ENCODE peak calls at places on chromosomes 13 and 19, in nine cellular contexts. I is CD8-positive, alpha-beta memory T cell; D is type B pancreatic cell; A is GDM1; L is HTR-8/SVneo; R is HCEC 1CT; B is NCI-H69; C is CD8-positive, alpha-beta T cell; J is choroid plexus epithelial cell. N is an unnamed sample.

GRCh38 chr19:18046066-18046718 is 38.2 kb downstream of the ARRDC2 start:
- DNase-seq in I (no peak), D (no peak), A (no peak), L (peak), R (peak), B (peak), C (no peak), J (peak), N (no peak)

GRCh38 chr13:31044658-31045620 is 112.5 kb downstream of the TEX26 start:
- DNase-seq in I (no peak), D (no peak), A (no peak), L (no peak), R (no peak), B (peak), C (no peak), J (no peak), N (peak)

GRCh38 chr19:42601811-42602443 is 7.2 kb upstream of the CEACAM8 start:
- DNase-seq in I (no peak), D (no peak), A (peak), L (peak), R (peak), B (no peak), C (no peak), J (peak), N (no peak)

GRCh38 chr13:40679586-40679985 is 13.1 kb upstream of the FOXO1 start:
- DNase-seq in I (no peak), D (no peak), A (no peak), L (no peak), R (no peak), B (no peak), C (no peak), J (no peak), N (no peak)

GRCh38 chr13:108176685-108177274 is 38.6 kb downstream of the LIG4 start:
- DNase-seq in I (peak), D (no peak), A (peak), L (no peak), R (peak), B (peak), C (peak), J (peak), N (peak)

GRCh38 chr13:81610613-81611012 is 1269.7 kb upstream of the SPRY2 start:
- DNase-seq in I (no peak), D (no peak), A (no peak), L (no peak), R (no peak), B (no peak), C (no peak), J (peak), N (no peak)

GRCh38 chr19:12636631-12637030 is 25.9 kb downstream of the ZNF791 start:
- DNase-seq in I (no peak), D (no peak), A (no peak), L (no peak), R (no peak), B (no peak), C (no peak), J (no peak), N (no peak)

GRCh38 chr13:93862259-93862658 is 617.2 kb downstream of the DCT start:
- DNase-seq in I (no peak), D (no peak), A (no peak), L (no peak), R (peak), B (no peak), C (no peak), J (peak), N (no peak)

GRCh38 chr13:68110178-68110768 is 880.1 kb upstream of the PCDH9 start:
- DNase-seq in I (no peak), D (no peak), A (no peak), L (no peak), R (no peak), B (no peak), C (no peak), J (no peak), N (no peak)

GRCh38 chr13:109271061-109271460 is 515.3 kb downstream of the IRS2 start:
- DNase-seq in I (no peak), D (no peak), A (no peak), L (no peak), R (no peak), B (no peak), C (no peak), J (no peak), N (no peak)

GRCh38 chr19:2532252-2533071 is 56.5 kb downstream of the GADD45B start:
- DNase-seq in I (no peak), D (no peak), A (no peak), L (no peak), R (peak), B (no peak), C (no peak), J (peak), N (peak)

GRCh38 chr13:111211789-111212516 is 96.8 kb downstream of the ARHGEF7 start:
- DNase-seq in I (no peak), D (no peak), A (no peak), L (no peak), R (no peak), B (no peak), C (no peak), J (peak), N (peak)

GRCh38 chr13:41956272-41956671 is 4.6 kb downstream of the VWA8 start:
- DNase-seq in I (no peak), D (no peak), A (no peak), L (no peak), R (no peak), B (no peak), C (no peak), J (no peak), N (no peak)

GRCh38 chr13:47794963-47795362 is 206.1 kb downstream of the SUCLA2 start:
- DNase-seq in I (no peak), D (no peak), A (peak), L (no peak), R (peak), B (no peak), C (no peak), J (peak), N (no peak)

GRCh38 chr19:17488593-17489391 is 18.5 kb downstream of the SLC27A1 start:
- DNase-seq in I (peak), D (peak), A (peak), L (no peak), R (no peak), B (peak), C (peak), J (no peak), N (peak)

GRCh38 chr19:6065685-6066365 is 44.5 kb downstream of the RFX2 start:
- DNase-seq in I (peak), D (no peak), A (peak), L (no peak), R (peak), B (peak), C (peak), J (no peak), N (peak)

GRCh38 chr13:107348931-107349330 is 781.0 kb upstream of the ARGLU1 start:
- DNase-seq in I (no peak), D (no peak), A (no peak), L (no peak), R (peak), B (no peak), C (no peak), J (peak), N (no peak)